ENCODE peak calls at places on chromosomes 16 and 17, in six cellular contexts. I is AML-193, D is dermis blood vessel endothelial cell, T is neuronal stem cell, B is ovary, O is NCI-H460. W is an unnamed sample.

GRCh38 chr17:42679001-42679491 is 2.3 kb upstream of the PLEKHH3 start:
- DNase-seq in I (peak), D (peak), T (no peak), B (peak), O (peak), W (no peak)

GRCh38 chr17:21375757-21376584 is at the start of gene KCNJ12:
- DNase-seq in I (no peak), D (peak), T (no peak), B (no peak), O (no peak), W (no peak)

GRCh38 chr17:82231562-82232321 is 2.9 kb downstream of the SLC16A3 start:
- DNase-seq in I (peak), D (peak), T (no peak), B (peak), O (no peak), W (peak)

GRCh38 chr16:79165541-79165940 is 435.0 kb downstream of the MAF start:
- DNase-seq in I (no peak), D (no peak), T (no peak), B (no peak), O (no peak), W (no peak)

GRCh38 chr16:58028168-58028455 is 2.6 kb downstream of the MMP15 start:
- DNase-seq in I (no peak), D (no peak), T (no peak), B (no peak), O (no peak), W (no peak)

GRCh38 chr17:20922128-20922670 is 120.6 kb downstream of the USP22 start:
- DNase-seq in I (no peak), D (no peak), T (no peak), B (no peak), O (no peak), W (no peak)

GRCh38 chr17:81176656-81177055 is 10.6 kb upstream of the AATK start:
- DNase-seq in I (no peak), D (peak), T (no peak), B (no peak), O (no peak), W (no peak)

GRCh38 chr16:50702725-50703124 is 9.3 kb downstream of the NOD2 start:
- DNase-seq in I (peak), D (peak), T (no peak), B (no peak), O (no peak), W (no peak)

GRCh38 chr17:2796164-2797140 is at the start of gene RAP1GAP2:
- DNase-seq in I (peak), D (no peak), T (no peak), B (no peak), O (peak), W (no peak)

GRCh38 chr17:9544221-9544620 is 31.4 kb downstream of the STX8 start:
- DNase-seq in I (no peak), D (no peak), T (no peak), B (no peak), O (no peak), W (peak)

GRCh38 chr17:80777274-80777673 is 214.4 kb upstream of the CHMP6 start:
- DNase-seq in I (no peak), D (no peak), T (no peak), B (no peak), O (no peak), W (peak)

GRCh38 chr17:49708515-49709161 is 874 bp upstream of the SLC35B1 start:
- DNase-seq in I (no peak), D (peak), T (no peak), B (no peak), O (no peak), W (no peak)

GRCh38 chr17:4631836-4632582 is 9.5 kb downstream of the ALOX15 start:
- DNase-seq in I (no peak), D (no peak), T (no peak), B (no peak), O (no peak), W (no peak)

GRCh38 chr16:84059946-84060901 is 17.6 kb upstream of the SLC38A8 start:
- DNase-seq in I (no peak), D (no peak), T (no peak), B (no peak), O (no peak), W (no peak)

GRCh38 chr17:46984341-46984740 is 5.3 kb upstream of the RPRML start:
- DNase-seq in I (no peak), D (no peak), T (no peak), B (no peak), O (no peak), W (no peak)

GRCh38 chr16:3761375-3762079 is 44.2 kb upstream of the TRAP1 start:
- DNase-seq in I (no peak), D (no peak), T (no peak), B (no peak), O (no peak), W (peak)

GRCh38 chr17:4938670-4939553 is 934 bp downstream of the SLC25A11 start:
- DNase-seq in I (no peak), D (peak), T (no peak), B (no peak), O (no peak), W (no peak)

GRCh38 chr16:64236351-64236750 is 885.5 kb downstream of the CDH11 start:
- DNase-seq in I (no peak), D (no peak), T (no peak), B (no peak), O (no peak), W (peak)

W was measured in adrenal gland.